ENCODE peak calls at places on chromosomes 7 and 10, in ten cellular contexts. B, Y, K, Z, I, F, C, E, U and O are unnamed samples.

GRCh38 chr7:82542665-82543064 is 99.1 kb upstream of the CACNA2D1 start:
- DNase-seq in B (peak), Y (no peak), K (no peak), Z (peak), I (no peak), F (no peak), C (no peak), E (peak), U (no peak), O (no peak)

GRCh38 chr7:12921751-12922345 is 234.4 kb downstream of the ARL4A start:
- DNase-seq in B (no peak), Y (no peak), K (no peak), Z (no peak), I (no peak), F (no peak), C (no peak), E (no peak), U (no peak), O (no peak)

GRCh38 chr7:134690016-134690415 is 43.4 kb downstream of the BPGM start:
- DNase-seq in B (no peak), Y (no peak), K (no peak), Z (peak), I (peak), F (peak), C (no peak), E (peak), U (no peak), O (no peak)

GRCh38 chr7:152902870-152903860 is 143.6 kb downstream of the ACTR3B start:
- DNase-seq in B (no peak), Y (no peak), K (no peak), Z (no peak), I (no peak), F (no peak), C (no peak), E (no peak), U (no peak), O (no peak)

GRCh38 chr7:111516612-111517011 is 45.7 kb downstream of the IMMP2L start:
- DNase-seq in B (no peak), Y (no peak), K (no peak), Z (no peak), I (no peak), F (no peak), C (no peak), E (peak), U (no peak), O (no peak)

GRCh38 chr10:78442836-78443550 is 409.3 kb downstream of the RPS24 start:
- DNase-seq in B (no peak), Y (no peak), K (no peak), Z (no peak), I (no peak), F (no peak), C (no peak), E (no peak), U (no peak), O (peak)

GRCh38 chr7:29300649-29301048 is 106.1 kb downstream of the CHN2 start:
- DNase-seq in B (no peak), Y (no peak), K (no peak), Z (no peak), I (no peak), F (no peak), C (no peak), E (no peak), U (no peak), O (no peak)

GRCh38 chr10:70323697-70324340 is 40.0 kb upstream of the NPFFR1 start:
- DNase-seq in B (no peak), Y (no peak), K (no peak), Z (no peak), I (no peak), F (no peak), C (no peak), E (no peak), U (no peak), O (no peak)

GRCh38 chr10:71266147-71266917 is 52.7 kb upstream of the SLC29A3 start:
- DNase-seq in B (no peak), Y (no peak), K (no peak), Z (peak), I (no peak), F (no peak), C (no peak), E (peak), U (no peak), O (no peak)

GRCh38 chr10:10432306-10433035 is 585.2 kb upstream of the CELF2 start:
- DNase-seq in B (no peak), Y (no peak), K (no peak), Z (no peak), I (no peak), F (no peak), C (no peak), E (peak), U (no peak), O (no peak)

GRCh38 chr10:24419067-24419466 is 210.1 kb downstream of the KIAA1217 start:
- DNase-seq in B (no peak), Y (no peak), K (no peak), Z (peak), I (no peak), F (no peak), C (no peak), E (no peak), U (no peak), O (no peak)

GRCh38 chr7:128917061-128917460 is 6.6 kb upstream of the KCP start:
- DNase-seq in B (no peak), Y (no peak), K (no peak), Z (no peak), I (no peak), F (no peak), C (no peak), E (no peak), U (no peak), O (peak)

GRCh38 chr10:30691601-30692015 is 62.1 kb upstream of the LYZL2 start:
- DNase-seq in B (no peak), Y (no peak), K (no peak), Z (peak), I (no peak), F (no peak), C (no peak), E (peak), U (no peak), O (no peak)

GRCh38 chr10:103824281-103824680 is 31.1 kb downstream of the SH3PXD2A start:
- DNase-seq in B (no peak), Y (no peak), K (no peak), Z (no peak), I (no peak), F (no peak), C (no peak), E (no peak), U (no peak), O (no peak)

GRCh38 chr7:49791089-49791741 is 17.8 kb downstream of the VWC2 start:
- DNase-seq in B (no peak), Y (no peak), K (no peak), Z (no peak), I (no peak), F (peak), C (no peak), E (no peak), U (no peak), O (no peak)

GRCh38 chr7:135712182-135712782 is 15.7 kb downstream of the SLC13A4 start:
- DNase-seq in B (no peak), Y (no peak), K (no peak), Z (peak), I (no peak), F (no peak), C (no peak), E (no peak), U (no peak), O (no peak)